ENCODE peak calls at places on chromosomes 16 and 17, in nine cellular contexts. D is H1, T is gastrocnemius medialis, A is esophagus muscularis mucosa, Y is mesendoderm, W is right cardiac atrium, G is HCT116, E is Panc1, Z is fibroblast of lung. P is an unnamed sample.
A peak's percentile ranks its signal among the peaks of the same experiment; 100 is the strongest.

GRCh38 chr16:74743668-74744299 is 30.8 kb downstream of the FA2H start:
- DNase-seq in T (no peak), G (peak; percentile 97), E (peak; percentile 59), D (no peak), A (no peak), W (no peak), Y (no peak), Z (peak; percentile 66), P (no peak)

GRCh38 chr16:71894229-71894920 is 956 bp upstream of the IST1 start:
- DNase-seq in Y (peak; percentile 90), T (peak; percentile 62), D (peak; percentile 68), Z (peak; percentile 68), E (no peak), G (peak; percentile 43), A (no peak), W (no peak), P (peak; percentile 44)

GRCh38 chr17:9225305-9226101 is 204.2 kb downstream of the NTN1 start:
- DNase-seq in W (peak; percentile 56), D (peak; percentile 78), T (no peak), A (no peak), Y (peak; percentile 95), Z (no peak), E (no peak), G (no peak), P (no peak)

GRCh38 chr17:82449136-82449882 is 1.2 kb downstream of the CYBC1 start:
- DNase-seq in W (peak; percentile 69), T (no peak), E (no peak), Z (no peak), D (no peak), A (no peak), G (no peak), Y (peak; percentile 31), P (no peak)

GRCh38 chr16:76118344-76118743 is 158.9 kb upstream of the CNTNAP4 start:
- DNase-seq in D (no peak), W (no peak), A (no peak), E (no peak), Y (no peak), T (no peak), G (no peak), Z (no peak), P (no peak)

GRCh38 chr16:54284931-54285413 is 1.6 kb downstream of the IRX3 start:
- DNase-seq in D (peak; percentile 67), T (no peak), G (no peak), W (peak; percentile 74), Z (peak; percentile 14), Y (peak; percentile 27), A (no peak), E (no peak), P (no peak)

GRCh38 chr17:49290690-49291326 is 60.2 kb upstream of the PHOSPHO1 start:
- DNase-seq in A (no peak), Y (peak; percentile 29), D (no peak), Z (peak; percentile 10), W (no peak), T (no peak), E (peak; percentile 12), G (peak; percentile 8), P (no peak)

GRCh38 chr17:64148699-64149098 is 18.8 kb upstream of the ERN1 start:
- DNase-seq in E (no peak), Z (no peak), G (no peak), W (no peak), D (no peak), T (peak; percentile 91), Y (peak; percentile 56), A (no peak), P (no peak)

GRCh38 chr17:48541574-48542113 is 3.3 kb downstream of the HOXB2 start:
- DNase-seq in A (no peak), W (peak; percentile 92), Z (no peak), G (no peak), D (peak; percentile 67), T (no peak), Y (no peak), E (no peak), P (peak; percentile 57)

GRCh38 chr17:77935121-77935571 is 23.4 kb upstream of the TNRC6C start:
- DNase-seq in G (no peak), E (no peak), T (no peak), Y (peak; percentile 54), D (no peak), Z (no peak), W (no peak), A (no peak), P (no peak)

GRCh38 chr16:85393674-85394510 is 219.2 kb upstream of the GSE1 start:
- DNase-seq in Z (no peak), G (no peak), T (no peak), E (no peak), W (peak; percentile 91), Y (peak; percentile 59), A (no peak), D (peak; percentile 97), P (peak; percentile 75)

GRCh38 chr16:5502467-5502869 is 404.9 kb upstream of the EEF2KMT start:
- DNase-seq in Z (peak; percentile 6), A (no peak), W (no peak), E (no peak), G (no peak), D (peak; percentile 73), Y (peak; percentile 87), T (no peak), P (no peak)

DNA sequence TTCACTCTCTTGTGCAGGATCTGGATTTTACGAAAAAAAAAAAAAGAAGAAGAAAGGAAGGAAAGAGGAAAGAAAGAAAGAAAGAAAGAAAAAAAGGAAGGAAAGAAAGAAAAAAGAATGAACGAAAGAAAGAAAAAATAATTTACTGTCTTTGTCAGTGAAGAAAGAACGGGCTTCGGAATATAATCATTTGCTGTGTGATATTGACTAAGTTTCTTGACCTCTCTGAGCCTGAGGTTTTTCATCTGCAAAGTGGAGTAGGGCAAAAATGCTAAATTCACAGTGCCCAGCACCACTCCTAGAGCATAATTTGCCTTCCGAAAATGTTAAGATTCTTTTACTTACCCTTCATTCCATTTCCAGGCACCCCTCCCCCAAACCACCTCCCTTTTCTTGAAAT is 333 bp upstream of the CCR10 start:
- DNase-seq in W (no peak), D (no peak), E (no peak), A (no peak), Z (no peak), G (no peak), Y (no peak), T (no peak), P (no peak)
- H3K4me1 ChIP-seq in W (peaks cover 4% of the 10 kb centered on the region), D (peaks cover 26% of the 10 kb centered on the region), E (peaks cover 19% of the 10 kb centered on the region), A (peaks cover 77% of the 10 kb centered on the region), Z (peaks cover 41% of the 10 kb centered on the region), G (peaks cover 36% of the 10 kb centered on the region), Y (peaks cover 15% of the 10 kb centered on the region), T (peaks cover 54% of the 10 kb centered on the region), P (peaks cover 3% of the 10 kb centered on the region)

GRCh38 chr17:36085710-36086268 is 4.2 kb downstream of the CCL3 start:
- DNase-seq in G (no peak), Y (no peak), W (no peak), D (no peak), A (no peak), Z (no peak), T (no peak), E (no peak), P (no peak)
- H3K4me1 ChIP-seq in G (no peaks in the 10 kb centered on the region), Y (no peaks in the 10 kb centered on the region), W (no peaks in the 10 kb centered on the region), D (no peaks in the 10 kb centered on the region), A (no peaks in the 10 kb centered on the region), Z (no peaks in the 10 kb centered on the region), T (no peaks in the 10 kb centered on the region), E (no peaks in the 10 kb centered on the region), P (no peaks in the 10 kb centered on the region)

DNA sequence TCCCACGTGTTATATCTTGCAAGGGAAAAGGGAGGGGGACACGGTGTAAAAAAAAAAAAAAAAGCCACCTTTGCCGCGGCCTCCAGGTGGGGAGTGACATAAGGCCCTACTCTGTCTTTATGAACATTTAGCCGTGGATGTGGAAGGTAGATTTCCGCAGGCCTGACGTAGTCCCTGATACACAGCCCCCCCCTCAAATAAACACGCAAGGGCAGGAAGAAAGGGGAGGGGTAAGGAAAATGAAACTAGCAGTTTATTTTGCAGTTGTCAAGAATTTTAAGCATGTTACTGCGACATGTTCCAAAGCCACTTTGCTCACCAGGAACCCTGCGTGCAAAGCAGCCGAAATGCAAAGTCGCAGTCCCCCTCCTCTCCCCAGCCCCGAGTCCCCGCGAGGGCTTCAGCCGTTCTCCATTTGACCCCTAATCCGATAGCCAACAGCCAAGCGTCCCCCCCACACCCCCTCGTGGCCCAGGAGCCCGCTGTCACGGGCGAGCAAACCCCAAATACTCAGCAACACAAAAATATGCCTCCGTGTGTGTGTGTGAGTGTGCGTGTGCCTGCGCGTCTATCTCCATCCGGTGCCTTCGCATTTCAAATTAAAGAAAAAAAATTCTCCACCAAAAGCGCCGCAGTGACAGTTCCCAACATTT is 1.2 kb downstream of the CBX4 start:
- DNase-seq in W (peak; percentile 76), G (no peak), Z (no peak), T (no peak), Y (no peak), A (no peak), E (no peak), D (no peak), P (no peak)
- H3K4me1 ChIP-seq in W (peaks cover 10% of the 10 kb centered on the region), G (peaks cover 39% of the 10 kb centered on the region), Z (peaks cover 13% of the 10 kb centered on the region), T (peaks cover 43% of the 10 kb centered on the region), Y (peaks cover 13% of the 10 kb centered on the region), A (peaks cover 80% of the 10 kb centered on the region), E (peaks cover 46% of the 10 kb centered on the region), D (peaks cover 39% of the 10 kb centered on the region), P (peaks cover 28% of the 10 kb centered on the region)

GRCh38 chr16:11629071-11630030 is 38.9 kb upstream of the SNN start:
- DNase-seq in T (no peak), D (no peak), W (peak; percentile 56), Y (peak; percentile 33), E (no peak), G (no peak), A (no peak), Z (peak; percentile 62), P (no peak)
- H3K4me1 ChIP-seq in T (no peaks in the 10 kb centered on the region), D (no peaks in the 10 kb centered on the region), W (peaks cover 2% of the 10 kb centered on the region), Y (no peaks in the 10 kb centered on the region), E (no peaks in the 10 kb centered on the region), G (peaks cover 26% of the 10 kb centered on the region), A (peaks cover 47% of the 10 kb centered on the region), Z (peaks cover 9% of the 10 kb centered on the region), P (no peaks in the 10 kb centered on the region)

GRCh38 chr17:17109896-17110295 is 67.6 kb downstream of the MPRIP start:
- DNase-seq in Y (no peak), Z (no peak), E (no peak), W (peak; percentile 68), D (no peak), G (no peak), A (no peak), T (no peak), P (no peak)

GRCh38 chr17:17107891-17108680 is 65.8 kb downstream of the MPRIP start:
- DNase-seq in A (no peak), D (no peak), Y (no peak), Z (no peak), G (no peak), T (no peak), E (no peak), W (peak; percentile 52), P (no peak)

GRCh38 chr17:17109231-17109630 is 67.0 kb downstream of the MPRIP start:
- DNase-seq in W (peak; percentile 10), Y (no peak), G (no peak), T (no peak), D (no peak), A (no peak), E (no peak), Z (no peak), P (no peak)

GRCh38 chr17:17107281-17107680 is 65.0 kb downstream of the MPRIP start:
- DNase-seq in A (no peak), D (no peak), Z (no peak), Y (no peak), T (no peak), G (no peak), W (no peak), E (no peak), P (no peak)

DNA sequence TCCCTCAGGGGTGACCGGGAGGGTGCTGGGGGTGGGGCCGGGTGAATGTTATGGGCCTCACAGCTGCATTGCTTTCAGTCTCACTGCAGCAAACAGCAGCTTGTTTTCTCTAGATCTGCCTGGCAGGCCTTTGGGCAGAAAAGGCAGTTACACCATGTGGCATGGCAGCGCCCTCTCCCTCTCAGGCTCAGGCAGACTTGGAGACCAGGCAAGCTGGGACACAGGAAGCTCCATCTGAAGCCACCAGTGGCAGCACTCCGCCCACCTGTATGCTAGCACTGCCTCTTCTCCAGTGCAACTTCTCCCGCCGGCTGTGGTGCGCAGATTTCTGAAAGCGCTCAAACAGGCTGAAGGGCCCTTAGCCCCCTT is 66.4 kb downstream of the MPRIP start:
- DNase-seq in Y (no peak), E (no peak), T (no peak), D (no peak), W (peak; percentile 60), Z (no peak), G (no peak), A (no peak), P (no peak)
- H3K4me1 ChIP-seq in Y (no peaks in the 10 kb centered on the region), E (no peaks in the 10 kb centered on the region), T (peaks cover 88% of the 10 kb centered on the region), D (peaks cover 2% of the 10 kb centered on the region), W (peaks cover 52% of the 10 kb centered on the region), Z (peaks cover 27% of the 10 kb centered on the region), G (peaks cover 15% of the 10 kb centered on the region), A (peaks cover 89% of the 10 kb centered on the region), P (peaks cover 29% of the 10 kb centered on the region)